ENCODE peak calls at places on chromosome 3, in four cellular contexts. H is HCT116, K is HepG2, W is K562. E is an unnamed sample.

GRCh38 chr3:67685499-67685898 is 31.1 kb upstream of the SUCLG2 start:
- DNase-seq in K (no peak), H (no peak), W (no peak), E (no peak)

GRCh38 chr3:134459506-134460041 is 26.2 kb downstream of the ANAPC13 start:
- DNase-seq in W (no peak), K (no peak), H (no peak), E (no peak)

GRCh38 chr3:142211034-142211433 is 14.4 kb downstream of the GK5 start:
- DNase-seq in W (no peak), K (no peak), H (no peak), E (no peak)

GRCh38 chr3:110504901-110505300 is 566.7 kb upstream of the NECTIN3 start:
- DNase-seq in H (no peak), W (peak; percentile 30), K (no peak), E (no peak)

GRCh38 chr3:139493826-139494385 is 17.6 kb upstream of the RBP2 start:
- DNase-seq in K (no peak), W (no peak), H (no peak), E (no peak)

GRCh38 chr3:8482263-8482662 is 19.4 kb upstream of the LMCD1 start:
- DNase-seq in H (no peak), W (no peak), K (no peak), E (no peak)

GRCh38 chr3:155807823-155808222 is 1.7 kb upstream of the C3orf33 start:
- DNase-seq in H (no peak), K (no peak), W (no peak), E (no peak)

GRCh38 chr3:153640689-153641308 is 478.8 kb downstream of the RAP2B start:
- DNase-seq in K (no peak), H (no peak), W (no peak), E (no peak)

GRCh38 chr3:38238416-38239008 is 27.1 kb upstream of the SLC22A13 start:
- DNase-seq in K (no peak), W (no peak), H (no peak), E (no peak)

GRCh38 chr3:84742915-84743314 is 215.9 kb upstream of the CADM2 start:
- DNase-seq in W (no peak), H (no peak), K (no peak), E (no peak)

GRCh38 chr3:128863560-128863959 is 15.9 kb upstream of the ACAD9 start:
- DNase-seq in W (no peak), H (no peak), K (no peak), E (no peak)

GRCh38 chr3:49173116-49173791 is 1.9 kb downstream of the KLHDC8B start:
- DNase-seq in W (peak; percentile 53), H (no peak), K (peak; percentile 41), E (no peak)

GRCh38 chr3:8760506-8760905 is 8.9 kb downstream of the OXTR start:
- DNase-seq in H (no peak), K (no peak), W (no peak), E (no peak)

GRCh38 chr3:8837172-8837571 is 67.8 kb upstream of the OXTR start:
- DNase-seq in W (no peak), K (no peak), H (no peak), E (no peak)

GRCh38 chr3:132038198-132038825 is 3.5 kb upstream of the CPNE4 start:
- DNase-seq in H (no peak), W (no peak), K (peak; percentile 10), E (peak; percentile 22)

GRCh38 chr3:23668430-23668904 is 137.3 kb upstream of the UBE2E1 start:
- DNase-seq in H (peak; percentile 95), K (no peak), W (no peak), E (peak; percentile 82)

GRCh38 chr3:137110392-137110996 is 152.7 kb downstream of the IL20RB start:
- DNase-seq in K (peak; percentile 17), W (peak; percentile 28), H (peak; percentile 12), E (peak; percentile 22)

GRCh38 chr3:101193957-101194356 is 126.4 kb downstream of the IMPG2 start:
- DNase-seq in H (no peak), W (no peak), K (no peak), E (no peak)

GRCh38 chr3:195001961-195002861 is 268.7 kb downstream of the XXYLT1 start:
- DNase-seq in K (peak; percentile 65), H (peak; percentile 37), W (peak; percentile 72), E (peak; percentile 39)

GRCh38 chr3:172559029-172559428 is 35.8 kb upstream of the TNFSF10 start:
- DNase-seq in H (no peak), W (no peak), K (no peak), E (no peak)

GRCh38 chr3:116474356-116475200 is 29.3 kb upstream of the LSAMP start:
- DNase-seq in W (no peak), H (no peak), K (no peak), E (no peak)

DNA sequence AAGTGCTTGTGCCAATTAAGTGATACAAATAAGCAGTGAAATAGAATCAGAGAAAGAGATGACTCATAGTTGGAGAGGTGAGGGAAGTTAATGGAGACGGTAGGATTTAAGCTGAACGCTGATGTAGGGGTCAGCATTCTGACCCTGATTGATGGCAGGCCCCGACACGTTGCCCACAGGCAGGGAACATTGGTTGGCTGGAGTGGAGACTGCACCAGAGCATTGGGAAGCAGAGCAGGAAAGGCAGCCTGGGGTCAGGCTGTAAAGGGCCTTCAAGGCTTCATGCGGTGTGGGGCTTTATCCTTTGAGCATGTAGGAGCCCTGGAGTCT is 68.6 kb downstream of the DCUN1D1 start:
- DNase-seq in H (no peak), W (no peak), K (no peak), E (no peak)
- TF ChIP-seq TCF7L2 in H (no peak), W (no peak), K (no peak), E (no peak)

GRCh38 chr3:99877180-99877579 is 59.5 kb downstream of the CMSS1 start:
- DNase-seq in W (no peak), K (no peak), H (no peak), E (no peak)

GRCh38 chr3:99875925-99876781 is 58.5 kb downstream of the CMSS1 start:
- DNase-seq in W (peak; percentile 65), K (peak; percentile 74), H (no peak), E (no peak)

GRCh38 chr3:99875573-99875924 is 57.9 kb downstream of the CMSS1 start:
- DNase-seq in W (peak; percentile 13), H (no peak), K (peak; percentile 39), E (no peak)

GRCh38 chr3:99879275-99879674 is 61.6 kb downstream of the CMSS1 start:
- DNase-seq in W (no peak), H (no peak), K (no peak), E (no peak)

DNA sequence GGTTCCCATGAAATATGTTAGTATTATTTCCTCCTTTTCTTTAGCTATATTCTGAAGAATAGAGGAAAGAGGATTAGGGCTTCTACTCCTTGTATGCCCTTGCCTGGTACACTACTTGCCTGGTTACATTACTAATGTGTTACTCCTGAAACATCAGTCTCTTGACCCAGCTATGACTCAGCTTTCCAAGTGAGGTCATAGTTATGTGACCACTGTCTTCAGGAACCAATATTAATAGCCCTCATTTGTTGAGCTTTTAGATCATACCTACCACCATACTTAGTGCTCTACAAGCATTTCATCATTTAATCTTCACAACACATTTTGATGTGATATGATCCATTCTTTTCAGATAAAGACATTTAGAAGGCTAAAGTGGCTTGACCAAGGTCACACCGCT is 60.3 kb downstream of the CMSS1 start:
- DNase-seq in K (peak; percentile 67), H (peak; percentile 51), W (peak; percentile 32), E (no peak)
- TF ChIP-seq TCF7L2 in K (no peak), H (no peak), W (no peak), E (no peak)

DNA sequence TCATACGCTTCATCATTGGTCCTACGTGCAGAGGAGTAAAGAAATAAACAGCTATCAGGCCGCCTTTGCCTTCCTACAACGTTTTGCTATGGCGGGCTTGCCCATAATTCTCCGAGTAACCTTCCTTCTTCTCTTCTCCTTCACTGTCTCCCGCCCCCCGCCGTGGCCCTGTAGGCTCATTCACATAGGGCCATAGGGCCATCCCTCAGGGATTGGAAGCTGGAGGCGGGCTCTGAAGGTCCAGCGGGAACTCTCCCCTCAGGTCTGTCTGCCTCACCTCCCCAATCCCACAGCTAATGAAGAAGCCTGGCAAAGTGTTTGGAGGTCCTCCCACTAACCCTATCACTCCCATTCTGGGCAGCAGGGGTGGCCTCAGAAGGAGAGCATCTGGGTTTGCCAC is 43.6 kb downstream of the SEMA5B start:
- DNase-seq in W (no peak), K (no peak), H (no peak), E (no peak)
- TF ChIP-seq TCF7L2 in W (no peak), K (no peak), H (no peak), E (no peak)

DNA sequence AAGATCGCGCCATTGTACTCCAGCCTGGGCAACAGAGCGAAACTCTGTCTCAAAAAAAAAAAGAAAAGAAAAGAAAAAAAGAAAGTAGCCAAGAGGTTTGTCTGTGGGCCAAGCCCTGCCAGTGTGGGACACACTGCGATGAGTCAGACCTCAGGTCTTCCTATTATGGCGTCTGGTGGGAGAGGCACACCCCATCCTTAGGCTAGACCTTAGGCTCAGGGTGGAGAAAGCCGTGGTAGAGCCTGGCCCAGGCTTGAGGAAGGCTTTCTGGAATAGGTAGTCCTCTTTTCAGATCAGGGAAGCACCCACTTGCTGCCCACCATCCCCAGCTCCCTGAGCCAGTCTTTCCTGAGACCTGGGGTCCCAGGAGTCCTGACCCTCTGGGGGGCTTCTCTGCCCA is 6.0 kb downstream of the HEMK1 start:
- DNase-seq in W (no peak), K (no peak), H (no peak), E (no peak)
- TF ChIP-seq TCF7L2 in W (no peak), K (no peak), H (no peak), E (no peak)

GRCh38 chr3:126952261-126952982 is 30.5 kb upstream of the PLXNA1 start:
- DNase-seq in W (no peak), K (no peak), H (no peak), E (no peak)

GRCh38 chr3:126952983-126953660 is 29.8 kb upstream of the PLXNA1 start:
- DNase-seq in W (no peak), H (no peak), K (no peak), E (no peak)

GRCh38 chr3:126956361-126956760 is 26.6 kb upstream of the PLXNA1 start:
- DNase-seq in W (no peak), K (no peak), H (no peak), E (no peak)

GRCh38 chr3:126955004-126955790 is 27.7 kb upstream of the PLXNA1 start:
- DNase-seq in W (no peak), H (no peak), K (no peak), E (no peak)

DNA sequence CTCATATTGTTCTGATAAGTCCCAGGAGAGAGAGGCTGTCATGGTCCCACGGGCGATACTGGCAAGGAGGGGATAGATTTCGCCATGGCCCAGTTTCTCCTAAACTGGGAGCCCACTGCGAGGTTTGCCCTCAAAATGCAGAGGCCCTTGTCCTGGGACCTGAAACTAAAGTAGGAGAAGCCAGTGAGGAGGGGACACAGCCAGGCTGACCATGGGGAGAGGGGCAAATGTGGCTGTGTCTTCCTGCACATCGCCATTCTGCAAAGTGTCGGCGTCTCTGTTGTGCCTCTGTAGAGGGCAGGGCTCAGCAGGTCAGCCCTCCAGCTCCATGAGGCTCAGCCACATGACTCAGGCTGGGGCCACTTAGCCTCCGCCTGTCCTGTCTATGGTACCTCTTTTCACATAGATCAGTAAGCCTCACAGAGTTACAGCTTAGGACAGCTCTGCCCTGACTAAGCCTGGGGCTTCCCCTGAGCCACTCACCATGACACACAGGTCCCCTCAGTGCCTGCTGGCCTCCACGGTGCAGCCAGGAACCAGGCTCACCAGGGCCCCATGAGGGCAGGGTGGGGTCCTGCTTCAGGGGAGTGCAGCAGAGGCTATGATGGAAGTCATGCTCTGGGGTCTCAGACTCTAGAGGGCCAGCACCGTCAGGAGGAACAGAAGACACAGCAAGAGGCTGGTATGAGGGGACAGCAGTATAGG is 28.6 kb upstream of the PLXNA1 start:
- DNase-seq in W (no peak), K (no peak), H (no peak), E (no peak)
- TF ChIP-seq TCF7L2 in W (no peak), K (no peak), H (no peak), E (no peak)

GRCh38 chr3:133377396-133377795 is 22.5 kb upstream of the BFSP2 start:
- DNase-seq in K (peak; percentile 28), H (no peak), W (no peak), E (no peak)
- TF ChIP-seq TCF7L2 in K (no peak), H (no peak), W (no peak), E (no peak)

E was measured in Panc1.